ENCODE peak calls at places on chromosomes 1 and 21, in seven cellular contexts. One of them, this sample, is unnamed.

GRCh38 chr21:36909901-36910561 is 56.4 kb downstream of the HLCS start:
- DNase-seq in Right ventricle myocardium superior: no peak
- DNase-seq in NCI-H1092: no peak
- DNase-seq in effector memory CD4-positive, alpha-beta T cell: no peak
- DNase-seq in H54: peak; percentile 82
- DNase-seq in fibroblast of the conjunctiva: peak; percentile 95
- DNase-seq in HT1080: peak; percentile 96
- DNase-seq in this sample: peak; percentile 69

GRCh38 chr1:246161626-246162025 is 345.5 kb downstream of the SMYD3 start:
- DNase-seq in Right ventricle myocardium superior: no peak
- DNase-seq in NCI-H1092: no peak
- DNase-seq in effector memory CD4-positive, alpha-beta T cell: no peak
- DNase-seq in H54: no peak
- DNase-seq in fibroblast of the conjunctiva: peak; percentile 67
- DNase-seq in HT1080: peak; percentile 58
- DNase-seq in this sample: no peak

GRCh38 chr1:47616906-47617305 is 179.1 kb downstream of the FOXD2 start:
- DNase-seq in Right ventricle myocardium superior: no peak
- DNase-seq in NCI-H1092: no peak
- DNase-seq in effector memory CD4-positive, alpha-beta T cell: no peak
- DNase-seq in H54: no peak
- DNase-seq in fibroblast of the conjunctiva: no peak
- DNase-seq in HT1080: no peak
- DNase-seq in this sample: no peak

GRCh38 chr1:30090421-30090820 is 633.0 kb downstream of the MATN1 start:
- DNase-seq in Right ventricle myocardium superior: no peak
- DNase-seq in NCI-H1092: no peak
- DNase-seq in effector memory CD4-positive, alpha-beta T cell: no peak
- DNase-seq in H54: no peak
- DNase-seq in fibroblast of the conjunctiva: no peak
- DNase-seq in HT1080: no peak
- DNase-seq in this sample: no peak

GRCh38 chr1:37764888-37765441 is at the start of gene EPHA10:
- DNase-seq in Right ventricle myocardium superior: no peak
- DNase-seq in NCI-H1092: peak; percentile 86
- DNase-seq in effector memory CD4-positive, alpha-beta T cell: no peak
- DNase-seq in H54: no peak
- DNase-seq in fibroblast of the conjunctiva: no peak
- DNase-seq in HT1080: no peak
- DNase-seq in this sample: no peak

GRCh38 chr1:241589524-241589923 is 50.6 kb downstream of the CHML start:
- DNase-seq in Right ventricle myocardium superior: no peak
- DNase-seq in NCI-H1092: no peak
- DNase-seq in effector memory CD4-positive, alpha-beta T cell: no peak
- DNase-seq in H54: no peak
- DNase-seq in fibroblast of the conjunctiva: no peak
- DNase-seq in HT1080: no peak
- DNase-seq in this sample: no peak

GRCh38 chr1:116755036-116755435 is 806 bp downstream of the CD2 start:
- DNase-seq in Right ventricle myocardium superior: no peak
- DNase-seq in NCI-H1092: no peak
- DNase-seq in effector memory CD4-positive, alpha-beta T cell: no peak
- DNase-seq in H54: no peak
- DNase-seq in fibroblast of the conjunctiva: no peak
- DNase-seq in HT1080: no peak
- DNase-seq in this sample: no peak

GRCh38 chr1:62233926-62234450 is 39.3 kb downstream of the L1TD1 start:
- DNase-seq in Right ventricle myocardium superior: no peak
- DNase-seq in NCI-H1092: no peak
- DNase-seq in effector memory CD4-positive, alpha-beta T cell: no peak
- DNase-seq in H54: no peak
- DNase-seq in fibroblast of the conjunctiva: no peak
- DNase-seq in HT1080: no peak
- DNase-seq in this sample: no peak